ENCODE peak calls at places on chromosomes 11 and 22, in seven cellular contexts. One of them, this sample, is unnamed. For H3K4me1, the result is how much of the 10 kb centered on the place peaks cover.

GRCh38 chr11:69377029-69377952 is 83.3 kb downstream of the MYEOV start:
- DNase-seq in mesendoderm: no peak
- DNase-seq in mesenchymal stem cell: no peak
- DNase-seq in neuronal stem cell: no peak
- DNase-seq in IMR-90: no peak
- DNase-seq in H1: no peak
- DNase-seq in H9: no peak
- DNase-seq in this sample: no peak

GRCh38 chr11:65454696-65455456 is 32.3 kb downstream of the NEAT1 start:
- DNase-seq in mesendoderm: peak
- DNase-seq in mesenchymal stem cell: peak
- DNase-seq in neuronal stem cell: peak
- DNase-seq in IMR-90: peak
- DNase-seq in H1: peak
- DNase-seq in H9: peak
- DNase-seq in this sample: peak

GRCh38 chr22:43407591-43407990 is 4.2 kb upstream of the MPPED1 start:
- DNase-seq in mesendoderm: no peak
- DNase-seq in mesenchymal stem cell: no peak
- DNase-seq in neuronal stem cell: no peak
- DNase-seq in IMR-90: no peak
- DNase-seq in H1: no peak
- DNase-seq in H9: no peak
- DNase-seq in this sample: no peak

GRCh38 chr22:18056802-18057474 is 20.9 kb upstream of the PEX26 start:
- DNase-seq in mesendoderm: no peak
- DNase-seq in mesenchymal stem cell: no peak
- DNase-seq in neuronal stem cell: no peak
- DNase-seq in IMR-90: no peak
- DNase-seq in H1: no peak
- DNase-seq in H9: no peak
- DNase-seq in this sample: no peak

GRCh38 chr22:30309981-30310672 is 16.6 kb downstream of the TBC1D10A start:
- DNase-seq in mesendoderm: no peak
- DNase-seq in mesenchymal stem cell: peak
- DNase-seq in neuronal stem cell: no peak
- DNase-seq in IMR-90: peak
- DNase-seq in H1: no peak
- DNase-seq in H9: no peak
- DNase-seq in this sample: peak

GRCh38 chr11:4025957-4026324 is 68.7 kb upstream of the RRM1 start:
- DNase-seq in mesendoderm: no peak
- DNase-seq in mesenchymal stem cell: peak
- DNase-seq in neuronal stem cell: no peak
- DNase-seq in IMR-90: peak
- DNase-seq in H1: no peak
- DNase-seq in H9: no peak
- DNase-seq in this sample: peak

GRCh38 chr11:62553839-62554361 is 7.3 kb upstream of the AHNAK start:
- DNase-seq in mesendoderm: no peak
- DNase-seq in mesenchymal stem cell: peak
- DNase-seq in neuronal stem cell: no peak
- DNase-seq in IMR-90: peak
- DNase-seq in H1: no peak
- DNase-seq in H9: no peak
- DNase-seq in this sample: no peak

GRCh38 chr22:46587067-46587471 is 33.1 kb upstream of the GRAMD4 start:
- DNase-seq in mesendoderm: no peak
- DNase-seq in mesenchymal stem cell: no peak
- DNase-seq in neuronal stem cell: no peak
- DNase-seq in IMR-90: no peak
- DNase-seq in H1: no peak
- DNase-seq in H9: peak
- DNase-seq in this sample: no peak

GRCh38 chr11:118306556-118306955 is 2.0 kb downstream of the CD3E start:
- DNase-seq in mesendoderm: no peak
- DNase-seq in mesenchymal stem cell: peak
- DNase-seq in neuronal stem cell: no peak
- DNase-seq in IMR-90: no peak
- DNase-seq in H1: no peak
- DNase-seq in H9: no peak
- DNase-seq in this sample: no peak

GRCh38 chr11:118079507-118079906 is 2.6 kb downstream of the TMPRSS4 start:
- DNase-seq in mesendoderm: no peak
- DNase-seq in mesenchymal stem cell: no peak
- DNase-seq in neuronal stem cell: no peak
- DNase-seq in IMR-90: no peak
- DNase-seq in H1: no peak
- DNase-seq in H9: no peak
- DNase-seq in this sample: no peak

GRCh38 chr11:44950625-44951472 is at the start of gene TP53I11:
- DNase-seq in mesendoderm: no peak
- DNase-seq in mesenchymal stem cell: peak
- DNase-seq in neuronal stem cell: peak
- DNase-seq in IMR-90: peak
- DNase-seq in H1: no peak
- DNase-seq in H9: no peak
- DNase-seq in this sample: peak

GRCh38 chr22:46547883-46548244 is 10.4 kb upstream of the CELSR1 start:
- DNase-seq in mesendoderm: no peak
- DNase-seq in mesenchymal stem cell: peak
- DNase-seq in neuronal stem cell: no peak
- DNase-seq in IMR-90: peak
- DNase-seq in H1: no peak
- DNase-seq in H9: no peak
- DNase-seq in this sample: peak

GRCh38 chr11:26827567-26828037 is 105.7 kb upstream of the SLC5A12 start:
- DNase-seq in mesendoderm: no peak
- DNase-seq in mesenchymal stem cell: peak
- DNase-seq in neuronal stem cell: no peak
- DNase-seq in IMR-90: peak
- DNase-seq in H1: no peak
- DNase-seq in H9: no peak
- DNase-seq in this sample: peak

GRCh38 chr22:24868979-24869378 is 63.0 kb downstream of the SGSM1 start:
- DNase-seq in mesendoderm: no peak
- DNase-seq in mesenchymal stem cell: no peak
- DNase-seq in neuronal stem cell: no peak
- DNase-seq in IMR-90: no peak
- DNase-seq in H1: no peak
- DNase-seq in H9: no peak
- DNase-seq in this sample: no peak

GRCh38 chr11:16997624-16998023 is 16.6 kb downstream of the PLEKHA7 start:
- DNase-seq in mesendoderm: no peak
- DNase-seq in mesenchymal stem cell: no peak
- DNase-seq in neuronal stem cell: no peak
- DNase-seq in IMR-90: no peak
- DNase-seq in H1: no peak
- DNase-seq in H9: no peak
- DNase-seq in this sample: no peak

GRCh38 chr11:73350908-73351636 is 25.1 kb upstream of the RELT start:
- DNase-seq in mesendoderm: peak
- DNase-seq in mesenchymal stem cell: peak
- DNase-seq in neuronal stem cell: no peak
- DNase-seq in IMR-90: peak
- DNase-seq in H1: no peak
- DNase-seq in H9: peak
- DNase-seq in this sample: peak

GRCh38 chr22:41885576-41885975 is 29.3 kb downstream of the SHISA8 start:
- DNase-seq in mesendoderm: no peak
- DNase-seq in mesenchymal stem cell: no peak
- DNase-seq in neuronal stem cell: no peak
- DNase-seq in IMR-90: no peak
- DNase-seq in H1: no peak
- DNase-seq in H9: no peak
- DNase-seq in this sample: peak

GRCh38 chr11:70176940-70177689 is 26.0 kb upstream of the FADD start:
- DNase-seq in mesendoderm: peak
- DNase-seq in mesenchymal stem cell: peak
- DNase-seq in neuronal stem cell: no peak
- DNase-seq in IMR-90: no peak
- DNase-seq in H1: peak
- DNase-seq in H9: peak
- DNase-seq in this sample: peak

GRCh38 chr11:119093951-119094815 is 7.5 kb downstream of the DPAGT1 start:
- DNase-seq in mesendoderm: no peak
- DNase-seq in mesenchymal stem cell: peak
- DNase-seq in neuronal stem cell: no peak
- DNase-seq in IMR-90: peak
- DNase-seq in H1: no peak
- DNase-seq in H9: no peak
- DNase-seq in this sample: peak

GRCh38 chr11:69864589-69864929 is 45.3 kb upstream of the FGF3 start:
- DNase-seq in mesendoderm: no peak
- DNase-seq in mesenchymal stem cell: no peak
- DNase-seq in neuronal stem cell: no peak
- DNase-seq in IMR-90: no peak
- DNase-seq in H1: no peak
- DNase-seq in H9: peak
- DNase-seq in this sample: no peak

GRCh38 chr11:6606471-6607189 is 3.1 kb downstream of the ILK start:
- DNase-seq in mesendoderm: peak
- DNase-seq in mesenchymal stem cell: peak
- DNase-seq in neuronal stem cell: peak
- DNase-seq in IMR-90: peak
- DNase-seq in H1: peak
- DNase-seq in H9: peak
- DNase-seq in this sample: peak

GRCh38 chr11:85347291-85347690 is 279.9 kb downstream of the DLG2 start:
- DNase-seq in mesendoderm: no peak
- DNase-seq in mesenchymal stem cell: no peak
- DNase-seq in neuronal stem cell: no peak
- DNase-seq in IMR-90: no peak
- DNase-seq in H1: no peak
- DNase-seq in H9: no peak
- DNase-seq in this sample: no peak

GRCh38 chr22:36360011-36360410 is 27.8 kb downstream of the MYH9 start:
- DNase-seq in mesendoderm: peak
- DNase-seq in mesenchymal stem cell: no peak
- DNase-seq in neuronal stem cell: no peak
- DNase-seq in IMR-90: no peak
- DNase-seq in H1: no peak
- DNase-seq in H9: no peak
- DNase-seq in this sample: no peak

GRCh38 chr22:36362077-36362476 is 25.7 kb downstream of the MYH9 start:
- DNase-seq in mesendoderm: no peak
- DNase-seq in mesenchymal stem cell: no peak
- DNase-seq in neuronal stem cell: no peak
- DNase-seq in IMR-90: no peak
- DNase-seq in H1: no peak
- DNase-seq in H9: no peak
- DNase-seq in this sample: no peak

GRCh38 chr22:36359172-36359973 is 28.4 kb downstream of the MYH9 start:
- DNase-seq in mesendoderm: no peak
- DNase-seq in mesenchymal stem cell: no peak
- DNase-seq in neuronal stem cell: no peak
- DNase-seq in IMR-90: no peak
- DNase-seq in H1: no peak
- DNase-seq in H9: no peak
- DNase-seq in this sample: no peak

GRCh38 chr22:36362819-36363377 is 24.9 kb downstream of the MYH9 start:
- DNase-seq in mesendoderm: no peak
- DNase-seq in mesenchymal stem cell: peak
- DNase-seq in neuronal stem cell: no peak
- DNase-seq in IMR-90: no peak
- DNase-seq in H1: no peak
- DNase-seq in H9: no peak
- DNase-seq in this sample: peak

GRCh38 chr22:36360871-36361383 is 26.8 kb downstream of the MYH9 start:
- DNase-seq in mesendoderm: peak
- DNase-seq in mesenchymal stem cell: peak
- DNase-seq in neuronal stem cell: no peak
- DNase-seq in IMR-90: peak
- DNase-seq in H1: no peak
- DNase-seq in H9: no peak
- DNase-seq in this sample: peak
- H3K27ac ChIP-seq in mesendoderm: peak
- H3K27ac ChIP-seq in mesenchymal stem cell: peak
- H3K27ac ChIP-seq in neuronal stem cell: peak
- H3K27ac ChIP-seq in IMR-90: peak
- H3K27ac ChIP-seq in H1: peak
- H3K27ac ChIP-seq in H9: peak
- H3K27ac ChIP-seq in this sample: peak

GRCh38 chr11:128341280-128341679 is 246.1 kb downstream of the ETS1 start:
- DNase-seq in mesendoderm: no peak
- DNase-seq in mesenchymal stem cell: no peak
- DNase-seq in neuronal stem cell: no peak
- DNase-seq in IMR-90: no peak
- DNase-seq in H1: no peak
- DNase-seq in H9: no peak
- DNase-seq in this sample: no peak
- H2BK5ac ChIP-seq in mesendoderm: no peak
- H2BK5ac ChIP-seq in mesenchymal stem cell: no peak
- H2BK5ac ChIP-seq in neuronal stem cell: no peak
- H2BK5ac ChIP-seq in IMR-90: no peak
- H2BK5ac ChIP-seq in H1: no peak
- H2BK5ac ChIP-seq in H9: no peak
- H2BK5ac ChIP-seq in this sample: no peak

GRCh38 chr11:101442171-101442570 is 141.6 kb downstream of the TRPC6 start:
- DNase-seq in mesendoderm: no peak
- DNase-seq in mesenchymal stem cell: peak
- DNase-seq in neuronal stem cell: no peak
- DNase-seq in IMR-90: peak
- DNase-seq in H1: no peak
- DNase-seq in H9: no peak
- DNase-seq in this sample: peak
- H3K4me1 ChIP-seq in mesendoderm: under half
- H3K4me1 ChIP-seq in mesenchymal stem cell: under half
- H3K4me1 ChIP-seq in neuronal stem cell: under half
- H3K4me1 ChIP-seq in IMR-90: under half
- H3K4me1 ChIP-seq in H1: under half
- H3K4me1 ChIP-seq in H9: under half
- H3K4me1 ChIP-seq in this sample: under half

GRCh38 chr22:39039306-39040126 is 1.1 kb upstream of the APOBEC3F start:
- DNase-seq in mesendoderm: no peak
- DNase-seq in mesenchymal stem cell: no peak
- DNase-seq in neuronal stem cell: no peak
- DNase-seq in IMR-90: no peak
- DNase-seq in H1: no peak
- DNase-seq in H9: peak
- DNase-seq in this sample: no peak
- H3K27ac ChIP-seq in mesendoderm: peak
- H3K27ac ChIP-seq in mesenchymal stem cell: no peak
- H3K27ac ChIP-seq in neuronal stem cell: no peak
- H3K27ac ChIP-seq in IMR-90: no peak
- H3K27ac ChIP-seq in H1: no peak
- H3K27ac ChIP-seq in H9: no peak
- H3K27ac ChIP-seq in this sample: no peak

DNA sequence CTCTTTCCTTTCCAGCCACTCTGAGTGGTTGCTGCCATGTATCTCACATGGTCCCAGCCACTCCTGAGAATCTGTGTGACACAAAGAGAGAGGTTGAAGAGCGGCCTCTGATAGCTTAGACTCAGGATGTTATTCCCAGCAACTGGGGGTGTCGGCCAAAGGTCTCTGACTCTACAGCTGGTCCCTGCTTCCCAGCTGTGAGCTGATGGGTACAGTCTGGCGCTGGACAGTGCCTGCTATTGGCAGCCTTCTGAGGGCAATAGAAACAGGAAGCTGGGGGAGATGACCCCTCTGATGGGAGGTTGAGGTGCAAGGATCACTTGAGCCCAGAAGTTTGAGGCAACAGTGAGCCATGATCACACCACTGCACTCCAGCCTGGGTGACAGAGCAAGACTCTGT is 105.1 kb downstream of the RRAS2 start:
- DNase-seq in mesendoderm: no peak
- DNase-seq in mesenchymal stem cell: no peak
- DNase-seq in neuronal stem cell: no peak
- DNase-seq in IMR-90: no peak
- DNase-seq in H1: no peak
- DNase-seq in H9: no peak
- DNase-seq in this sample: no peak
- H2BK5ac ChIP-seq in mesendoderm: no peak
- H2BK5ac ChIP-seq in mesenchymal stem cell: no peak
- H2BK5ac ChIP-seq in neuronal stem cell: no peak
- H2BK5ac ChIP-seq in IMR-90: no peak
- H2BK5ac ChIP-seq in H1: no peak
- H2BK5ac ChIP-seq in H9: no peak
- H2BK5ac ChIP-seq in this sample: no peak